ENCODE peak calls at places on chromosomes 2 and 18, in four cellular contexts. J is foreskin fibroblast; U is LoVo; D is stimulated activated CD8-positive, alpha-beta memory T cell treated with anti-CD3 and anti-CD28 coated beads, Interleukin-7, amount 100 ng/mL, for 1 hour. O is an unnamed sample.

GRCh38 chr2:172677363-172677762 is 58.3 kb upstream of the RAPGEF4 start:
- DNase-seq in J (no peak), U (no peak), D (no peak), O (no peak)

GRCh38 chr2:15919716-15920444 is 20.5 kb upstream of the MYCN start:
- DNase-seq in J (no peak), U (no peak), D (no peak), O (no peak)

GRCh38 chr18:22673182-22673862 is 255.6 kb upstream of the CTAGE1 start:
- DNase-seq in J (no peak), U (no peak), D (no peak), O (no peak)

GRCh38 chr2:174634130-174635014 is 36.8 kb upstream of the WIPF1 start:
- DNase-seq in J (no peak), U (no peak), D (no peak), O (peak)

GRCh38 chr2:8154270-8154669 is 527.6 kb upstream of the ID2 start:
- DNase-seq in J (no peak), U (no peak), D (no peak), O (no peak)

GRCh38 chr2:100235098-100235497 is 87.2 kb downstream of the LONRF2 start:
- DNase-seq in J (no peak), U (no peak), D (no peak), O (peak)

GRCh38 chr2:111905990-111906735 is 7.8 kb downstream of the MERTK start:
- DNase-seq in J (no peak), U (no peak), D (no peak), O (peak)

GRCh38 chr2:10764101-10764785 is 42.8 kb downstream of the ATP6V1C2 start:
- DNase-seq in J (no peak), U (no peak), D (no peak), O (no peak)

GRCh38 chr2:15666776-15667578 is 75.3 kb downstream of the DDX1 start:
- DNase-seq in J (no peak), U (no peak), D (no peak), O (no peak)

GRCh38 chr2:60794271-60794863 is 38.3 kb downstream of the PAPOLG start:
- DNase-seq in J (no peak), U (no peak), D (no peak), O (peak)

GRCh38 chr2:165803123-165803760 is 9.2 kb upstream of the GALNT3 start:
- DNase-seq in J (no peak), U (no peak), D (no peak), O (no peak)

GRCh38 chr2:10169053-10169578 is 46.6 kb downstream of the RRM2 start:
- DNase-seq in J (no peak), U (no peak), D (no peak), O (peak)

GRCh38 chr2:169693344-169693743 is 861 bp downstream of the CFAP210 start:
- DNase-seq in J (no peak), U (no peak), D (no peak), O (peak)

GRCh38 chr2:234804704-234805103 is 147.1 kb upstream of the SH3BP4 start:
- DNase-seq in J (no peak), U (no peak), D (no peak), O (no peak)

O was measured in Karpas-422.